ENCODE peak calls at places on chromosome 13, in six cellular contexts. W is fibroblast of lung, T is K562, V is breast epithelium, X is cardiac fibroblast, K is esophagus squamous epithelium. Q is an unnamed sample.

GRCh38 chr13:113609616-113610015 is 25.1 kb downstream of the TFDP1 start:
- DNase-seq in W (no peak), T (no peak), V (no peak), X (no peak), K (no peak), Q (no peak)

GRCh38 chr13:98441056-98441676 is 135.7 kb downstream of the STK24 start:
- DNase-seq in W (no peak), T (no peak), V (no peak), X (no peak), K (no peak), Q (no peak)

GRCh38 chr13:46062190-46062589 is 9.6 kb upstream of the ZC3H13 start:
- DNase-seq in W (peak; percentile 20), T (no peak), V (no peak), X (peak; percentile 86), K (no peak), Q (no peak)

GRCh38 chr13:101465877-101466276 is 13.4 kb downstream of the ITGBL1 start:
- DNase-seq in W (peak; percentile 67), T (no peak), V (no peak), X (peak; percentile 61), K (no peak), Q (no peak)

GRCh38 chr13:99984463-99985242 is 3.1 kb downstream of the ZIC2 start:
- DNase-seq in W (no peak), T (no peak), V (no peak), X (no peak), K (no peak), Q (no peak)

GRCh38 chr13:43730642-43731041 is 56.1 kb downstream of the ENOX1 start:
- DNase-seq in W (peak; percentile 7), T (no peak), V (no peak), X (peak; percentile 82), K (no peak), Q (no peak)

GRCh38 chr13:97328222-97328790 is 105.7 kb upstream of the RAP2A start:
- DNase-seq in W (peak; percentile 88), T (no peak), V (no peak), X (peak; percentile 69), K (no peak), Q (no peak)

GRCh38 chr13:42275098-42275471 is 3.1 kb downstream of the AKAP11 start:
- DNase-seq in W (no peak), T (no peak), V (no peak), X (no peak), K (no peak), Q (no peak)

GRCh38 chr13:44281252-44282000 is 92.2 kb upstream of the SERP2 start:
- DNase-seq in W (peak; percentile 47), T (no peak), V (no peak), X (no peak), K (no peak), Q (no peak)

GRCh38 chr13:114099191-114099590 is 33.2 kb downstream of the RASA3 start:
- DNase-seq in W (peak; percentile 94), T (peak; percentile 71), V (peak; percentile 75), X (peak; percentile 97), K (no peak), Q (no peak)

GRCh38 chr13:113461022-113461751 is 7.9 kb upstream of the ADPRHL1 start:
- DNase-seq in W (no peak), T (no peak), V (no peak), X (no peak), K (no peak), Q (no peak)

GRCh38 chr13:113939905-113940339 is 34.0 kb downstream of the C13orf46 start:
- DNase-seq in W (no peak), T (no peak), V (no peak), X (no peak), K (no peak), Q (no peak)

GRCh38 chr13:111479412-111479811 is 159.0 kb downstream of the TEX29 start:
- DNase-seq in W (no peak), T (no peak), V (no peak), X (no peak), K (no peak), Q (no peak)

GRCh38 chr13:79448413-79448812 is 32.5 kb upstream of the NDFIP2 start:
- DNase-seq in W (peak; percentile 4), T (no peak), V (no peak), X (peak; percentile 29), K (no peak), Q (no peak)

GRCh38 chr13:94201022-94201421 is 278.5 kb downstream of the DCT start:
- DNase-seq in W (no peak), T (no peak), V (no peak), X (no peak), K (no peak), Q (no peak)

GRCh38 chr13:42747399-42747873 is 33.9 kb upstream of the FAM216B start:
- DNase-seq in W (peak; percentile 96), T (no peak), V (no peak), X (peak; percentile 94), K (no peak), Q (no peak)

GRCh38 chr13:109652536-109652935 is 133.8 kb downstream of the IRS2 start:
- DNase-seq in W (no peak), T (no peak), V (no peak), X (peak; percentile 70), K (no peak), Q (no peak)

GRCh38 chr13:102580552-102581169 is 16.1 kb upstream of the TPP2 start:
- DNase-seq in W (peak; percentile 49), T (peak; percentile 27), V (no peak), X (peak; percentile 88), K (no peak), Q (peak; percentile 42)

GRCh38 chr13:73189766-73190165 is 131.0 kb downstream of the KLF5 start:
- DNase-seq in W (no peak), T (no peak), V (no peak), X (no peak), K (no peak), Q (no peak)

GRCh38 chr13:44078806-44079378 is 199.2 kb downstream of the LACC1 start:
- DNase-seq in W (no peak), T (no peak), V (no peak), X (no peak), K (no peak), Q (no peak)

GRCh38 chr13:99658266-99658991 is 157.2 kb downstream of the TM9SF2 start:
- DNase-seq in W (peak; percentile 54), T (no peak), V (peak; percentile 57), X (peak; percentile 68), K (no peak), Q (peak; percentile 76)

GRCh38 chr13:42272115-42272756 is at the start of gene AKAP11:
- DNase-seq in W (peak; percentile 66), T (peak; percentile 21), V (peak; percentile 52), X (peak; percentile 50), K (no peak), Q (peak; percentile 63)

GRCh38 chr13:91580749-91581148 is 182.3 kb downstream of the GPC5 start:
- DNase-seq in W (no peak), T (no peak), V (no peak), X (no peak), K (no peak), Q (no peak)

GRCh38 chr13:24997367-24997967 is 98.5 kb upstream of the PABPC3 start:
- DNase-seq in W (peak; percentile 14), T (peak; percentile 12), V (no peak), X (peak; percentile 59), K (no peak), Q (peak; percentile 28)

GRCh38 chr13:50374517-50374916 is 359.3 kb downstream of the KCNRG start:
- DNase-seq in W (no peak), T (no peak), V (no peak), X (no peak), K (no peak), Q (no peak)

GRCh38 chr13:28575200-28575599 is 80.3 kb upstream of the FLT1 start:
- DNase-seq in W (no peak), T (peak; percentile 46), V (no peak), X (no peak), K (no peak), Q (no peak)

GRCh38 chr13:28574617-28575142 is 79.8 kb upstream of the FLT1 start:
- DNase-seq in W (peak; percentile 96), T (peak; percentile 80), V (no peak), X (peak; percentile 99), K (no peak), Q (peak; percentile 39)

GRCh38 chr13:28579334-28579733 is 79.6 kb upstream of the POMP start:
- DNase-seq in W (no peak), T (no peak), V (no peak), X (no peak), K (no peak), Q (no peak)

GRCh38 chr13:28573595-28574373 is 78.9 kb upstream of the FLT1 start:
- DNase-seq in W (no peak), T (no peak), V (no peak), X (no peak), K (no peak), Q (no peak)

GRCh38 chr13:28576037-28576436 is 81.1 kb upstream of the FLT1 start:
- DNase-seq in W (no peak), T (no peak), V (no peak), X (no peak), K (no peak), Q (no peak)
- TF ChIP-seq CTCF in W (no peak), T (no peak), V (no peak), X (no peak), K (no peak), Q (no peak)

DNA sequence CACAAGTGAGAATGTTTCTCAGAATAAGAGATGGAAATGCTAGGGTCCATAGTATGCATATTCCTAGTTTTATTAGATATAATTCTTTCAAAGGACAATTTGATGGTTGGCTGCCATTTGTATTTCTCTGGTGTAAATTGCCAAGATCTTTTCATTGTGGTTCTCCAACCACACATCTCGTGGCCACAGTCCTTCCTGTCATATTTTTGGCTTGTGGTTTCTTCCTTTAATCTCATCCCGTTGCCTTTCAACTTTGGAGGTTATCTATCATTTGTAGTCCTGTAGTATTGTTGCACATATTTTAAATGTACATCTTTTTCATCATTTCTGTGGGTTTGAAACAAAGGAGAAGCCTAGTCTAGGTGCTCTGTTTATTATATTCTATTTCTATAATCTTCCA is 61.2 kb downstream of the WASF3 start:
- DNase-seq in W (peak; percentile 58), T (no peak), V (no peak), X (no peak), K (no peak), Q (no peak)
- TF ChIP-seq CTCF in W (no peak), T (no peak), V (no peak), X (no peak), K (no peak), Q (no peak)

GRCh38 chr13:63853816-63854215 is 2438.2 kb upstream of the PCDH20 start:
- DNase-seq in W (no peak), T (no peak), V (no peak), X (no peak), K (no peak), Q (no peak)

DNA sequence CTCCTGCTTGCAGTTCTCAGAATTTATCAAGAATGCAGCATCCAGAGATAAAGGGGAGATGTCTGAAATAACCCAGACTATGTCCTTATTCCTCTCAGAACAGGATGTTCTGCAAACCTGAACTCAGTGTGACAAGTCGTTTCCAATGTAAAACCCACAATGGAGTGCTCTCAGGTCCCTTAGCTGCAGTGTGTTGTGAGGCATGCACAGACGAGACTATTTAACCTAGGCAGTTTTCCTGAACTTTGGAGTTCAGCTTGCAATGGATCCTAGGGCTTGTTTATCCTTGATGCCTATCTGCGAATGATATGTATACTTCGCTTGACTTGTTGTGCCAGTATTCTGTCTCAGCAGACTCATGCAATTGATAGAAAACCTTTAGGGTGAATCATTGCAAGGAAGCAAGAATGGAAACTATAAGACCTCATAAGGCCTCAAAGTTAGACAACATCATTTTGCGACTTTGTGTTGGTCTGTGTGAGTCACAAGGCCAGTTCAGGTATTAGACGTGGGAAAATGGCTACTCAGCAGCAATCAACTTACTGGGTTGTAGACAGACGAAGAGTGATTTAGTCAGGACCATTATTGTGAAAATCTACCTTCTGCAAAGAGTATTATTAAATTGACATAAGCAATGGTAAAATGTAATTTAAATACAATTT is 2439.9 kb upstream of the PCDH20 start:
- DNase-seq in W (no peak), T (no peak), V (no peak), X (no peak), K (no peak), Q (no peak)
- TF ChIP-seq CTCF in W (no peak), T (no peak), V (no peak), X (no peak), K (no peak), Q (no peak)

GRCh38 chr13:27171830-27172494 is 351 bp upstream of the USP12 start:
- DNase-seq in W (peak; percentile 87), T (peak; percentile 81), V (peak; percentile 87), X (peak; percentile 86), K (peak; percentile 36), Q (peak; percentile 88)
- TF ChIP-seq CTCF in W (no peak), T (no peak), V (no peak), X (no peak), K (peak; percentile 17), Q (no peak)